ENCODE peak calls at places on chromosomes 3 and 15, in eight cellular contexts. D, Z, J, L, M, Y, S and H are unnamed samples.

GRCh38 chr3:112773864-112774263 is 72.8 kb downstream of the CD200R1L start:
- DNase-seq in L (no peak), Z (no peak), Y (peak; percentile 64), J (no peak), S (peak; percentile 73), M (peak; percentile 71), D (no peak), H (no peak)

GRCh38 chr3:10248984-10249748 is 907 bp downstream of the TATDN2 start:
- DNase-seq in D (no peak), J (peak; percentile 37), Y (no peak), Z (peak; percentile 55), M (peak; percentile 6), L (no peak), S (peak; percentile 28), H (peak; percentile 4)

GRCh38 chr15:63045438-63046278 is 3.1 kb downstream of the TPM1 start:
- DNase-seq in L (no peak), D (no peak), Y (no peak), S (no peak), M (no peak), J (no peak), Z (peak; percentile 33), H (no peak)

GRCh38 chr3:35335703-35336102 is 303.6 kb upstream of the ARPP21 start:
- DNase-seq in L (no peak), J (no peak), Z (peak; percentile 3), D (no peak), S (no peak), M (no peak), Y (no peak), H (no peak)

GRCh38 chr3:63386568-63386967 is 108.5 kb downstream of the SYNPR start:
- DNase-seq in Y (peak; percentile 24), M (no peak), J (no peak), S (no peak), D (no peak), L (no peak), Z (peak; percentile 41), H (no peak)

GRCh38 chr3:189570916-189571315 is 60.3 kb upstream of the TP63 start:
- DNase-seq in L (no peak), Y (no peak), S (no peak), Z (no peak), M (no peak), J (no peak), D (no peak), H (no peak)

GRCh38 chr15:38782156-38782555 is 217.5 kb upstream of the RASGRP1 start:
- DNase-seq in Y (no peak), Z (no peak), J (no peak), S (no peak), D (no peak), L (no peak), M (no peak), H (no peak)

GRCh38 chr3:112197131-112197530 is 64.1 kb upstream of the GCSAM start:
- DNase-seq in L (no peak), Z (peak; percentile 46), S (no peak), D (no peak), J (no peak), M (no peak), Y (no peak), H (no peak)

GRCh38 chr3:129005526-129006303 is 4.6 kb downstream of the EFCC1 start:
- DNase-seq in Y (no peak), Z (no peak), S (no peak), L (no peak), M (no peak), J (no peak), D (no peak), H (no peak)

GRCh38 chr3:166955549-166955948 is 424.5 kb downstream of the ZBBX start:
- DNase-seq in Y (no peak), J (no peak), Z (no peak), M (no peak), D (no peak), S (no peak), L (no peak), H (no peak)

GRCh38 chr15:44719293-44719999 is 8.1 kb downstream of the B2M start:
- DNase-seq in D (no peak), Y (peak; percentile 54), L (no peak), M (peak; percentile 8), S (no peak), J (no peak), Z (peak; percentile 33), H (no peak)

GRCh38 chr3:184360070-184360833 is 1.2 kb downstream of the CLCN2 start:
- DNase-seq in Y (no peak), S (no peak), Z (no peak), M (no peak), J (no peak), D (no peak), L (no peak), H (no peak)

GRCh38 chr3:129654126-129654525 is 47.6 kb upstream of the PLXND1 start:
- DNase-seq in S (no peak), D (no peak), Y (peak; percentile 27), L (no peak), M (peak; percentile 85), Z (no peak), J (no peak), H (no peak)

GRCh38 chr15:48861813-48862431 is 16.0 kb upstream of the EID1 start:
- DNase-seq in J (no peak), L (no peak), S (peak; percentile 65), Z (peak; percentile 82), D (peak; percentile 33), M (peak; percentile 52), Y (peak; percentile 85), H (peak; percentile 32)

GRCh38 chr3:70550723-70551319 is 238.4 kb upstream of the MDFIC2 start:
- DNase-seq in M (peak; percentile 18), L (peak; percentile 77), D (peak; percentile 65), Y (peak; percentile 57), J (peak; percentile 48), S (peak; percentile 75), Z (peak; percentile 71), H (peak; percentile 40)

GRCh38 chr15:96331942-96332853 is 1.7 kb downstream of the NR2F2 start:
- DNase-seq in J (peak; percentile 26), Z (peak; percentile 82), Y (peak; percentile 49), L (no peak), S (peak; percentile 47), D (no peak), M (peak; percentile 35), H (no peak)

GRCh38 chr3:120348065-120348980 is 831 bp downstream of the LRRC58 start:
- DNase-seq in D (peak; percentile 7), Z (peak; percentile 80), Y (peak; percentile 21), L (peak; percentile 68), S (no peak), M (no peak), J (no peak), H (no peak)

GRCh38 chr15:81296218-81296617 is 27.7 kb downstream of the STARD5 start:
- DNase-seq in L (peak; percentile 22), S (no peak), Z (no peak), J (no peak), Y (no peak), M (no peak), D (no peak), H (no peak)

GRCh38 chr15:72341361-72341760 is 21.4 kb upstream of the CELF6 start:
- DNase-seq in M (no peak), L (no peak), S (peak; percentile 9), D (no peak), Y (no peak), J (no peak), Z (peak; percentile 93), H (peak; percentile 28)

GRCh38 chr3:111761309-111761795 is 97.7 kb upstream of the PHLDB2 start:
- DNase-seq in L (no peak), D (no peak), Y (peak; percentile 88), J (no peak), M (peak; percentile 89), S (no peak), Z (no peak), H (no peak)

GRCh38 chr3:192022412-192022811 is 561.4 kb downstream of the PYDC2 start:
- DNase-seq in M (peak; percentile 87), D (no peak), J (no peak), L (no peak), S (no peak), Y (peak; percentile 66), Z (no peak), H (no peak)

DNA sequence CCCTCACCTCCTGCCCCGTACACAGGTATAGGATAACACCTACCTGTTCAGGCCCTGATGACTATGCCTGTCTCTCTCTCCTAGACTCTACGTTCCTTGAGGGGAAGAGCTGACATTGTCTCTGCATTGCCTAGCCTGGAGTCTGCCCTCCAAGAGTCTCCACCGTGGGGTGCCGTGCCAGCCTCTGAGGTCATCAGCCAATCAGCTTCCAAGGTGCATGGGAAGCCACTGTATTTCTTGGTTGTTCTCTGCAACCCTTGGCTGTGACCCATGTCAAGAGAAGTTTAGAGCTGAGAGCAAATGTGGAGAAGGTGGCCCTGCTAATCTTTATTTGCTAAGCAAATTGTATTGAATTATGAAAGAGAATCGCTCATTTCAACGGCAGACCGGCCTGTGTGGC is 182.4 kb downstream of the MEGF11 start:
- DNase-seq in D (no peak), L (no peak), S (no peak), M (no peak), Z (no peak), Y (no peak), J (no peak), H (no peak)
- TF ChIP-seq CTCF in D (no peak), L (no peak), S (no peak), M (no peak), Z (no peak), Y (no peak), J (no peak), H (no peak)

GRCh38 chr3:123297627-123297899 is 95.8 kb downstream of the SEC22A start:
- DNase-seq in Y (no peak), M (no peak), L (no peak), J (no peak), D (no peak), S (no peak), Z (peak; percentile 56), H (no peak)
- TF ChIP-seq CTCF in Y (no peak), M (no peak), L (no peak), J (no peak), D (no peak), S (no peak), Z (peak; percentile 33), H (no peak)

DNA sequence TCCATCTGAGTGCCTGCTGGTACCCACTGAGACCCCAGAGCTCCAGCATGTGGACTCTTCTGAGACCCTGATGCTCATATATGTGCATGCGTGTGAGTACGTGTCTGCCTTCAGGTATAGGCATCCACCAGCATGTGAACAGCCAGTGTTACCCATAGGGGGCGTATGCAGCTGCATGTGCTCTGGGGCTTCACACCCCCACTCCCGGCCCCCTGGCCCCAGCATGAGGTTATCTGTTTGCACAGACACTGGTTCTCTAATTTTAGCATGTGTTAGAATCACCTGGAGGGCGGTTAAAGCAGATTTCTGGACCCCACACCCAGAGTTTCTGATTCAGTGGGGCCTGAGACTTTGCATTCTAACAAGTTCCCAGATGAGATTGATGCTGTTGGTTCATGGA is 824 bp upstream of the CILP start:
- DNase-seq in S (peak; percentile 31), D (no peak), M (no peak), L (no peak), Z (peak; percentile 80), Y (no peak), J (no peak), H (no peak)
- TF ChIP-seq CTCF in S (peak; percentile 43), D (peak; percentile 44), M (peak; percentile 32), L (no peak), Z (peak; percentile 83), Y (peak; percentile 39), J (no peak), H (peak; percentile 51)

DNA sequence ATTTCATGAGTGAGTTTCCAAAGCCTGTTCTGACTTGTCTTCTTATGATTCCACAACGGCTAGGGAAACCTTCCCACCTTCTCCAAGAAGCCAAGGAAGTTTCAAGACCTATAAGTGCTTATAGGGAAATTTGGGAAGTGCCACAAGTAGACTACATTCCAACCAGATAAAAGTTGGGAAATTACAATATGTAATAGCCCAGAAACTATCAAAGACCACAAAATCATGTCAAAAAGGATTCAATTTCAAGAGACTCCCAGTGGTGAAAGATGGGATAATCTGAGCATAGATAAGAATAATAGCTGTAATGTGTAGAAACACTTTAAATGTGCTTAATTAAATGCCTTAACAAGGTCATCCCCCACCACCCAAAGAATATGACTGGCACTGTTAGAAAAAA is 169.2 kb upstream of the SLC2A2 start:
- DNase-seq in S (no peak), J (no peak), L (no peak), M (no peak), Y (no peak), D (no peak), Z (no peak), H (no peak)
- TF ChIP-seq CTCF in S (peak; percentile 34), J (no peak), L (no peak), M (peak; percentile 19), Y (peak; percentile 25), D (no peak), Z (peak; percentile 46), H (peak; percentile 46)